ENCODE peak calls at places on chromosomes 3 and 15, in six cellular contexts. R is GM23338, K is endothelial cell of umbilical vein, M is psoas muscle, D is K562, O is iPS DF 6.9. P is an unnamed sample.
A peak's percentile ranks its signal among the peaks of the same experiment; 100 is the strongest.

GRCh38 chr3:120497318-120497717 is 46.5 kb upstream of the FSTL1 start:
- DNase-seq in O (no peak), M (no peak), K (peak; percentile 93), R (no peak), D (no peak), P (peak; percentile 96)

GRCh38 chr15:81053621-81054020 is 52.9 kb downstream of the TLNRD1 start:
- DNase-seq in R (no peak), O (no peak), M (no peak), D (no peak), K (no peak), P (no peak)

GRCh38 chr15:81256916-81257315 is 60.2 kb downstream of the IL16 start:
- DNase-seq in K (peak; percentile 34), R (peak; percentile 51), D (peak; percentile 27), M (no peak), O (no peak), P (peak; percentile 85)

GRCh38 chr15:83783227-83783626 is 129.3 kb downstream of the ADAMTSL3 start:
- DNase-seq in M (no peak), D (no peak), O (no peak), K (no peak), R (no peak), P (no peak)

GRCh38 chr3:97579365-97579764 is 185.2 kb upstream of the ARL6 start:
- DNase-seq in M (no peak), D (no peak), O (no peak), R (no peak), K (no peak), P (no peak)

GRCh38 chr15:75532413-75533250 is 46.5 kb downstream of the PTPN9 start:
- DNase-seq in R (peak; percentile 83), M (peak; percentile 55), O (peak; percentile 33), K (peak; percentile 91), D (peak; percentile 47), P (peak; percentile 64)

GRCh38 chr3:193945126-193945525 is 190.8 kb upstream of the HES1 start:
- DNase-seq in R (no peak), K (no peak), D (no peak), M (no peak), O (no peak), P (no peak)

GRCh38 chr3:160450846-160451245 is 1.3 kb upstream of the TRIM59 start:
- DNase-seq in D (peak; percentile 34), M (no peak), O (no peak), R (peak; percentile 35), K (no peak), P (peak; percentile 67)

GRCh38 chr3:106589306-106589942 is 720.6 kb upstream of the CBLB start:
- DNase-seq in D (no peak), K (no peak), O (no peak), M (no peak), R (no peak), P (peak; percentile 22)

GRCh38 chr15:28993720-28994053 is 107.9 kb downstream of the APBA2 start:
- DNase-seq in R (no peak), D (no peak), O (no peak), M (no peak), K (no peak), P (no peak)

GRCh38 chr3:129795596-129795995 is 97.9 kb downstream of the TMCC1 start:
- DNase-seq in M (no peak), D (no peak), O (no peak), K (peak; percentile 19), R (peak; percentile 15), P (no peak)

GRCh38 chr3:170037463-170038433 is at the start of gene GPR160:
- DNase-seq in R (peak; percentile 94), O (no peak), K (peak; percentile 26), M (peak; percentile 69), D (peak; percentile 82), P (peak; percentile 14)

GRCh38 chr15:91021516-91022074 is 799 bp downstream of the VPS33B start:
- DNase-seq in R (no peak), D (no peak), M (no peak), K (no peak), O (no peak), P (peak; percentile 17)

GRCh38 chr3:2765002-2765579 is 345.1 kb downstream of the IL5RA start:
- DNase-seq in R (peak; percentile 66), D (no peak), K (no peak), O (peak; percentile 11), M (no peak), P (no peak)

DNA sequence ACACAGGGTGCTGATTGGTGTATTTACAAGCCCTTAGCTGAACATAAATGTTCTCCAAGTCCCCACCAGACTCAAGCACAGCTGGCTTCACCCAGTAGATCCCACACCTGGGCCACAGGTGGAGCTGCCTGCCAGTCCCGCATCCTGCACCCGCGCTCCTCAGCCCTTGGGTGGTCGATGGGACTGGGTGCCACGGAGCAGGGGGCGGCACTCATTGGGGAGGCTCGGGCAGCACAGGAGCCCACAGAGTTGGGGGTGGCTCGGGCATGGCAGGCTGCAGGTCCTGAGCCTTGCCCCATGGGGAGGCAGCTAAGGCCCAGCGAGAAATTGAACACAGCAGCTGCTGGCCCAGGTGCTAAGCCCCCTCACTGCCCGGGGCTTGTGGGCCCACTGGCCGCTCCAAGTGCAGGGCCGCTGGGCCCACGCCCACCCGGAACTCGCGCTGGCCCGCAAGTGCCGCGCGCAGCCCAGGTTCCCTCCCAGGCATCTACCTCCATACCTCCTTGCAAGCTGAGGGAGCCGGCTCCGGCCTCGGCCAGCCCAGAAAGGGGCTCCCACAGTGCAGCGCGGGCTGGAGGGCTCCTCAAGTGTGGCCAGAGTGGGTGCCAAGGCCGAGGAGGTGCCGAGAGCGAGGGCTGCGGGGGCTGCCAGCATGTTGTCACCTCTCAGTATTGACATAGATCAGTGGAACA is 442.7 kb downstream of the OCA2 start:
- DNase-seq in O (no peak), R (no peak), K (no peak), D (no peak), M (no peak), P (no peak)
- H3K4me1 ChIP-seq in O (no peaks in the 10 kb centered on the region), R (no peaks in the 10 kb centered on the region), K (no peaks in the 10 kb centered on the region), D (no peaks in the 10 kb centered on the region), M (no peaks in the 10 kb centered on the region), P (no peaks in the 10 kb centered on the region)

DNA sequence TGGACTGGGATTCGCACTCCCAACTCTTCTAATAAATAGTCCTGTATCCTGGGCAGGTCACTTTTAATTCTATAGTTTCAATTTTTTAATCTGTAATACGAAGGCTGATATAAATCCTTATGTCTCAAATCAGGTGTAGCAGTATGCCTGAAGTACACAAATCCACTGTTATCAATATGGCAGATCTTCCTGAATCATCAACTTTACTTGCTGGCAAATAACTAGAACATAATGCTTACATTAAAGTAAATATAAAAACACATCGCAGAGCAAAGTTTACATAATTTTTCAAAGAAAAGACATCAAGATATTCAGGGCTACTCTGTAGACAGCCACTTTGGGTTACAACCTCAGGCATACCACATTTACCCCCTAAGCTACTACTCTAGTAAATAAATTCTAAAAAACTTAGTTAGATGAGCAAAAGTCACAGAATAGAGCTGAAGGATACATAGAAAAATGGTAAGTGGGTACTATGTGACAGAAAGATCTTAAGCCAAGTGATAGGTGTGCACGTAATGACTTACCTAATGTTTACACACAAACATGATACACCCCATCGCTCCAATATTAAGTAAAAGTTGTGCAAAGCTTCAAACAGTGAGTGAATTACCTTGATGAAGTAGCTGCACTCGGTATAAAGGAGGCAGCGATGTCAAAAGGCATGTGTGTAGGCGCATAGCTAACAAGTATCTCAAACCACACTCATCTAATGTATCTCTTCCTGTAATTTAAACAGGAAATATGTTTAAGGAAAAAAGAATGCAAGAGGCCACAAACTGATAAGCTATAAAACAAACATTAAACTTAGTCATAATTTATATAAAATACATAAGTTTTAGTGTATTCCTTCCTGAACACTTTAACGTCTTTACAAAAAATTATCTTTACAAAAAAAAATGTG is 127.9 kb downstream of the DMXL2 start:
- DNase-seq in D (no peak), K (peak; percentile 61), O (no peak), R (no peak), M (no peak), P (peak; percentile 64)
- H3K36me3 ChIP-seq in D (peaks cover 36% of the 10 kb centered on the region), K (no peaks in the 10 kb centered on the region), O (no peaks in the 10 kb centered on the region), R (no peaks in the 10 kb centered on the region), M (no peaks in the 10 kb centered on the region), P (no peaks in the 10 kb centered on the region)

GRCh38 chr3:57128863-57129602 is 36.1 kb downstream of the IL17RD start:
- DNase-seq in K (no peak), M (no peak), R (peak; percentile 67), D (no peak), O (no peak), P (no peak)
- H3K4me1 ChIP-seq in K (no peaks in the 10 kb centered on the region), M (no peaks in the 10 kb centered on the region), R (peaks cover 86% of the 10 kb centered on the region), D (no peaks in the 10 kb centered on the region), O (peaks cover 13% of the 10 kb centered on the region), P (no peaks in the 10 kb centered on the region)

DNA sequence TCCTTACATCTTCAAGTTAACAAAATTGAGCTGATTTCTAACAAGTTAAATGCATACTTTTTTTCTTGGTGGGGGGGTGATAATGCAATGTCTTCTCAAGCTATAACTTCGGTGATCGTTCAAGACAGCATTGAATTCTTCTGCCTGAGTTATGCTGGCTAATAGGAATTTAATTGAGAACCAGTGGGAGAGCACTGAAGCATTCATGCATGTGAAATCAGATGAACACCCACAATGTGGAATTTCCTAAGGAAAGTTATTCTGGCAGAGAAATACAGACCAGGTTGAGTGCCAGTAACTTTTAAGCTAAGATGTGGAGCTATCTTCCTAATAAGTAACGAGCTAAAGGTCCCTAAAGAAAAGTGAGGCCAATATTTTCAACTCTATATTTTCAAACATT is 3.0 kb downstream of the SPATA16 start:
- DNase-seq in R (no peak), M (no peak), D (no peak), K (no peak), O (no peak), P (peak; percentile 78)
- H3K36me3 ChIP-seq in R (no peaks in the 10 kb centered on the region), M (no peaks in the 10 kb centered on the region), D (no peaks in the 10 kb centered on the region), K (no peaks in the 10 kb centered on the region), O (no peaks in the 10 kb centered on the region), P (no peaks in the 10 kb centered on the region)

P was measured in fibroblast of lung.